ENCODE peak calls at places on chromosomes 12 and 14, in five cellular contexts. One of them, this sample, is unnamed.

GRCh38 chr12:4133636-4134433 is 139.7 kb upstream of the CCND2 start:
- DNase-seq in thoracic aorta: no peak
- DNase-seq in activated T-cell treated with anti-CD3 and anti-CD28 coated beads, Interleukin-2, amount 50 U/mL, for 4 hours: no peak
- DNase-seq in NCI-H2029 treated with DMSO at 0.1 percent for 48 hours: no peak
- DNase-seq in NCI-H2081: no peak
- DNase-seq in this sample: no peak

GRCh38 chr14:66638688-66639087 is 130.7 kb downstream of the GPHN start:
- DNase-seq in NCI-H2081: no peak
- DNase-seq in thoracic aorta: no peak
- DNase-seq in NCI-H2029 treated with DMSO at 0.1 percent for 48 hours: no peak
- DNase-seq in activated T-cell treated with anti-CD3 and anti-CD28 coated beads, Interleukin-2, amount 50 U/mL, for 4 hours: no peak
- DNase-seq in this sample: no peak

GRCh38 chr12:105706321-105706972 is 376.0 kb downstream of the C12orf75 start:
- DNase-seq in thoracic aorta: no peak
- DNase-seq in activated T-cell treated with anti-CD3 and anti-CD28 coated beads, Interleukin-2, amount 50 U/mL, for 4 hours: no peak
- DNase-seq in NCI-H2029 treated with DMSO at 0.1 percent for 48 hours: no peak
- DNase-seq in NCI-H2081: no peak
- DNase-seq in this sample: peak; percentile 47

GRCh38 chr12:92769124-92769901 is 66.5 kb downstream of the PLEKHG7 start:
- DNase-seq in NCI-H2029 treated with DMSO at 0.1 percent for 48 hours: no peak
- DNase-seq in thoracic aorta: no peak
- DNase-seq in NCI-H2081: no peak
- DNase-seq in activated T-cell treated with anti-CD3 and anti-CD28 coated beads, Interleukin-2, amount 50 U/mL, for 4 hours: no peak
- DNase-seq in this sample: no peak

GRCh38 chr12:99004799-99005474 is 359.8 kb downstream of the APAF1 start:
- DNase-seq in NCI-H2081: no peak
- DNase-seq in NCI-H2029 treated with DMSO at 0.1 percent for 48 hours: no peak
- DNase-seq in thoracic aorta: no peak
- DNase-seq in activated T-cell treated with anti-CD3 and anti-CD28 coated beads, Interleukin-2, amount 50 U/mL, for 4 hours: no peak
- DNase-seq in this sample: no peak

GRCh38 chr12:32052300-32052691 is 54.4 kb upstream of the BICD1 start:
- DNase-seq in NCI-H2081: no peak
- DNase-seq in activated T-cell treated with anti-CD3 and anti-CD28 coated beads, Interleukin-2, amount 50 U/mL, for 4 hours: no peak
- DNase-seq in thoracic aorta: no peak
- DNase-seq in NCI-H2029 treated with DMSO at 0.1 percent for 48 hours: no peak
- DNase-seq in this sample: no peak

GRCh38 chr14:88129306-88130056 is 124.5 kb downstream of the GPR65 start:
- DNase-seq in NCI-H2081: no peak
- DNase-seq in NCI-H2029 treated with DMSO at 0.1 percent for 48 hours: no peak
- DNase-seq in thoracic aorta: peak; percentile 8
- DNase-seq in activated T-cell treated with anti-CD3 and anti-CD28 coated beads, Interleukin-2, amount 50 U/mL, for 4 hours: no peak
- DNase-seq in this sample: no peak

GRCh38 chr14:31122098-31122611 is 85.4 kb downstream of the HECTD1 start:
- DNase-seq in NCI-H2029 treated with DMSO at 0.1 percent for 48 hours: no peak
- DNase-seq in activated T-cell treated with anti-CD3 and anti-CD28 coated beads, Interleukin-2, amount 50 U/mL, for 4 hours: no peak
- DNase-seq in NCI-H2081: no peak
- DNase-seq in thoracic aorta: no peak
- DNase-seq in this sample: no peak

GRCh38 chr12:31855427-31855826 is 103.8 kb upstream of the RESF1 start:
- DNase-seq in thoracic aorta: no peak
- DNase-seq in NCI-H2029 treated with DMSO at 0.1 percent for 48 hours: no peak
- DNase-seq in activated T-cell treated with anti-CD3 and anti-CD28 coated beads, Interleukin-2, amount 50 U/mL, for 4 hours: no peak
- DNase-seq in NCI-H2081: no peak
- DNase-seq in this sample: no peak

GRCh38 chr12:45425426-45425825 is 209.5 kb downstream of the ANO6 start:
- DNase-seq in NCI-H2081: no peak
- DNase-seq in NCI-H2029 treated with DMSO at 0.1 percent for 48 hours: no peak
- DNase-seq in activated T-cell treated with anti-CD3 and anti-CD28 coated beads, Interleukin-2, amount 50 U/mL, for 4 hours: no peak
- DNase-seq in thoracic aorta: no peak
- DNase-seq in this sample: no peak

GRCh38 chr14:72714094-72714493 is 179.8 kb downstream of the DPF3 start:
- DNase-seq in activated T-cell treated with anti-CD3 and anti-CD28 coated beads, Interleukin-2, amount 50 U/mL, for 4 hours: peak; percentile 11
- DNase-seq in NCI-H2029 treated with DMSO at 0.1 percent for 48 hours: no peak
- DNase-seq in thoracic aorta: no peak
- DNase-seq in NCI-H2081: no peak
- DNase-seq in this sample: no peak

GRCh38 chr14:72892103-72892878 is 1.6 kb downstream of the DPF3 start:
- DNase-seq in activated T-cell treated with anti-CD3 and anti-CD28 coated beads, Interleukin-2, amount 50 U/mL, for 4 hours: peak; percentile 17
- DNase-seq in NCI-H2081: no peak
- DNase-seq in NCI-H2029 treated with DMSO at 0.1 percent for 48 hours: no peak
- DNase-seq in thoracic aorta: no peak
- DNase-seq in this sample: no peak

GRCh38 chr12:55705802-55706402 is 1.8 kb downstream of the ITGA7 start:
- DNase-seq in NCI-H2081: no peak
- DNase-seq in activated T-cell treated with anti-CD3 and anti-CD28 coated beads, Interleukin-2, amount 50 U/mL, for 4 hours: no peak
- DNase-seq in NCI-H2029 treated with DMSO at 0.1 percent for 48 hours: no peak
- DNase-seq in thoracic aorta: no peak
- DNase-seq in this sample: peak; percentile 65

GRCh38 chr14:96592591-96593388 is 90.6 kb downstream of the PAPOLA start:
- DNase-seq in activated T-cell treated with anti-CD3 and anti-CD28 coated beads, Interleukin-2, amount 50 U/mL, for 4 hours: peak; percentile 66
- DNase-seq in NCI-H2029 treated with DMSO at 0.1 percent for 48 hours: no peak
- DNase-seq in NCI-H2081: no peak
- DNase-seq in thoracic aorta: no peak
- DNase-seq in this sample: no peak

GRCh38 chr14:34324363-34324795 is 137.7 kb downstream of the SPTSSA start:
- DNase-seq in NCI-H2029 treated with DMSO at 0.1 percent for 48 hours: peak; percentile 95
- DNase-seq in thoracic aorta: no peak
- DNase-seq in NCI-H2081: peak; percentile 26
- DNase-seq in activated T-cell treated with anti-CD3 and anti-CD28 coated beads, Interleukin-2, amount 50 U/mL, for 4 hours: no peak
- DNase-seq in this sample: no peak

GRCh38 chr12:77324763-77325468 is 259.5 kb upstream of the E2F7 start:
- DNase-seq in NCI-H2029 treated with DMSO at 0.1 percent for 48 hours: peak; percentile 17
- DNase-seq in activated T-cell treated with anti-CD3 and anti-CD28 coated beads, Interleukin-2, amount 50 U/mL, for 4 hours: no peak
- DNase-seq in thoracic aorta: no peak
- DNase-seq in NCI-H2081: peak; percentile 76
- DNase-seq in this sample: peak; percentile 79

GRCh38 chr14:24366664-24367505 is 1.1 kb upstream of the NFATC4 start:
- DNase-seq in thoracic aorta: peak; percentile 59
- DNase-seq in NCI-H2029 treated with DMSO at 0.1 percent for 48 hours: peak; percentile 98
- DNase-seq in NCI-H2081: peak; percentile 98
- DNase-seq in activated T-cell treated with anti-CD3 and anti-CD28 coated beads, Interleukin-2, amount 50 U/mL, for 4 hours: no peak
- DNase-seq in this sample: peak; percentile 65

GRCh38 chr14:77541905-77542304 is 43.3 kb upstream of the ISM2 start:
- DNase-seq in NCI-H2029 treated with DMSO at 0.1 percent for 48 hours: no peak
- DNase-seq in activated T-cell treated with anti-CD3 and anti-CD28 coated beads, Interleukin-2, amount 50 U/mL, for 4 hours: no peak
- DNase-seq in NCI-H2081: no peak
- DNase-seq in thoracic aorta: no peak
- DNase-seq in this sample: no peak